ENCODE peak calls at places on chromosomes 7 and 10, in seven cellular contexts. B is H9, E is IMR-90, R is mesendoderm, W is neuronal stem cell, X is mesenchymal stem cell, S is H1. G is an unnamed sample.

GRCh38 chr10:94546616-94547175 is 1.1 kb downstream of the HELLS start:
- DNase-seq in B (no peak), E (peak), R (no peak), W (no peak), X (peak), S (no peak), G (no peak)

GRCh38 chr7:22782616-22783232 is 39.9 kb downstream of the TOMM7 start:
- DNase-seq in B (peak), E (peak), R (peak), W (peak), X (peak), S (no peak), G (peak)

GRCh38 chr10:79400567-79401004 is 44.8 kb downstream of the ZCCHC24 start:
- DNase-seq in B (peak), E (no peak), R (peak), W (no peak), X (peak), S (no peak), G (no peak)

GRCh38 chr10:75403144-75404022 is 1.8 kb upstream of the ZNF503 start:
- DNase-seq in B (peak), E (no peak), R (peak), W (peak), X (peak), S (no peak), G (no peak)

GRCh38 chr10:110794808-110795207 is 76.9 kb upstream of the PDCD4 start:
- DNase-seq in B (no peak), E (no peak), R (no peak), W (peak), X (no peak), S (no peak), G (no peak)

GRCh38 chr10:105540381-105540780 is 899.3 kb downstream of the SORCS3 start:
- DNase-seq in B (no peak), E (no peak), R (no peak), W (no peak), X (no peak), S (no peak), G (no peak)

GRCh38 chr7:10536561-10536960 is 437.1 kb upstream of the PHF14 start:
- DNase-seq in B (no peak), E (no peak), R (no peak), W (no peak), X (no peak), S (no peak), G (no peak)

GRCh38 chr10:46273506-46274477 is 13.0 kb upstream of the ANTXRL start:
- DNase-seq in B (peak), E (no peak), R (peak), W (no peak), X (no peak), S (no peak), G (no peak)

GRCh38 chr10:100826983-100827818 is 81.8 kb downstream of the PAX2 start:
- DNase-seq in B (peak), E (no peak), R (peak), W (no peak), X (no peak), S (no peak), G (no peak)

GRCh38 chr7:144824360-144824759 is 11.5 kb downstream of the TPK1 start:
- DNase-seq in B (no peak), E (peak), R (no peak), W (no peak), X (peak), S (no peak), G (no peak)

GRCh38 chr10:75106242-75106641 is 5.2 kb upstream of the SAMD8 start:
- DNase-seq in B (peak), E (no peak), R (peak), W (no peak), X (no peak), S (peak), G (no peak)

GRCh38 chr7:1510780-1511154 is 6.6 kb upstream of the INTS1 start:
- DNase-seq in B (no peak), E (no peak), R (no peak), W (no peak), X (no peak), S (no peak), G (no peak)

GRCh38 chr7:45292481-45292880 is 134.9 kb downstream of the RAMP3 start:
- DNase-seq in B (no peak), E (no peak), R (no peak), W (no peak), X (no peak), S (no peak), G (no peak)

GRCh38 chr10:132570771-132571564 is 33.4 kb downstream of the INPP5A start:
- DNase-seq in B (no peak), E (no peak), R (no peak), W (no peak), X (no peak), S (no peak), G (no peak)

GRCh38 chr10:85741626-85742300 is 624.8 kb downstream of the GRID1 start:
- DNase-seq in B (no peak), E (no peak), R (no peak), W (no peak), X (no peak), S (no peak), G (no peak)

GRCh38 chr10:93160829-93161228 is 87.1 kb downstream of the CYP26A1 start:
- DNase-seq in B (no peak), E (peak), R (no peak), W (no peak), X (peak), S (no peak), G (peak)

GRCh38 chr7:7177044-7177517 is 5.3 kb upstream of the C1GALT1 start:
- DNase-seq in B (no peak), E (peak), R (peak), W (peak), X (peak), S (no peak), G (peak)

GRCh38 chr10:100997364-100998182 is 2.0 kb upstream of the LZTS2 start:
- DNase-seq in B (peak), E (peak), R (peak), W (peak), X (peak), S (peak), G (peak)

GRCh38 chr10:24882047-24882698 is 70.2 kb downstream of the PRTFDC1 start:
- DNase-seq in B (no peak), E (peak), R (no peak), W (no peak), X (no peak), S (no peak), G (no peak)

GRCh38 chr7:132290021-132290420 is 286.2 kb downstream of the PLXNA4 start:
- DNase-seq in B (no peak), E (no peak), R (no peak), W (no peak), X (no peak), S (no peak), G (no peak)

GRCh38 chr7:137655804-137656203 is 191.0 kb downstream of the DGKI start:
- DNase-seq in B (no peak), E (no peak), R (no peak), W (no peak), X (no peak), S (no peak), G (no peak)

GRCh38 chr7:152544481-152544927 is 108.7 kb upstream of the KMT2C start:
- DNase-seq in B (peak), E (no peak), R (peak), W (no peak), X (no peak), S (peak), G (no peak)

GRCh38 chr7:30180718-30181117 is 45.9 kb downstream of the MTURN start:
- DNase-seq in B (no peak), E (no peak), R (no peak), W (no peak), X (no peak), S (no peak), G (no peak)

GRCh38 chr7:16129431-16130126 is 291.8 kb downstream of the CRPPA start:
- DNase-seq in B (no peak), E (peak), R (no peak), W (no peak), X (peak), S (no peak), G (no peak)

GRCh38 chr10:35127289-35127891 is 744 bp downstream of the CREM start:
- DNase-seq in B (no peak), E (peak), R (peak), W (peak), X (peak), S (no peak), G (peak)

GRCh38 chr10:101777857-101778145 is 1.9 kb upstream of the FGF8 start:
- DNase-seq in B (no peak), E (no peak), R (peak), W (no peak), X (peak), S (no peak), G (no peak)

GRCh38 chr10:43594944-43595589 is 11.2 kb upstream of the ZNF485 start:
- DNase-seq in B (no peak), E (peak), R (no peak), W (no peak), X (peak), S (no peak), G (no peak)

GRCh38 chr7:127119517-127119916 is 133.2 kb downstream of the GRM8 start:
- DNase-seq in B (no peak), E (no peak), R (no peak), W (no peak), X (no peak), S (no peak), G (no peak)

GRCh38 chr10:5685764-5686240 is 1.2 kb downstream of the TASOR2 start:
- DNase-seq in B (no peak), E (peak), R (no peak), W (no peak), X (peak), S (no peak), G (no peak)

DNA sequence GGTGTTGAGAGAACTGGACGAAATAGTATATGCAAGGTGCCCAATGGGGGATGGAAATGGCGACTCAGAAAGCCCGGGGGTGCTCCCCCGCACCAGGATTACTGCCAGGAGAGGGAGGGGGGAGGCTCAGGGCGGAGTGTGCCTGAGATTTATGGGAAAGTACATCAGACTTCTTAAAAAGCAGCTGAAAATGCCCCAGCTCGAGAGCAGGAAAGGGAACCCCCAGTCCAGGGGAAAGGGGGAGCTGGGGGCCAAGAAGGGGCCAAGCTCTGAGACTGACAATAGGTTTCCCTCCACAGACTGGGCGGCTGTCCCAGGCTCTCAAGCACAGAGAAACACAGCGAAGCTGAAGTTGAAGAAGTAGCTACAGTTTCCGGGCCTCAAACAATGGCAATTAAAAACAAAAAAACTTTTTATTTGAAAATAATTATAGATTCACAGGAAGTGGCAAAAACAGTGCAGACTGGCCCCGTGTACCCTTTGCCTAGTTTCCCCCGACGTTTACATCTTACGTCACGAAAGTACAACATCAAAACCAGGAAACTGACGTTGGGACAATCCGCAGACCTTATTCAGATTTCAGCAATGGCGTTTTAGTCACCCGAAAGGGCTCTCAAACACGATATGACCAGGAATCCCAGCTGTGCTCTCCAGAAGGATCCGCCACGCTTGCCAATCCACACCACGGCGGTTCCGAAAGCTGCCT is 83.9 kb upstream of the FGFR2 start:
- DNase-seq in B (no peak), E (no peak), R (no peak), W (no peak), X (no peak), S (no peak), G (no peak)
- H2AK5ac ChIP-seq in B (no peak), E (no peak), R (no peak), W (peak), X (no peak), S (no peak), G (no peak)

DNA sequence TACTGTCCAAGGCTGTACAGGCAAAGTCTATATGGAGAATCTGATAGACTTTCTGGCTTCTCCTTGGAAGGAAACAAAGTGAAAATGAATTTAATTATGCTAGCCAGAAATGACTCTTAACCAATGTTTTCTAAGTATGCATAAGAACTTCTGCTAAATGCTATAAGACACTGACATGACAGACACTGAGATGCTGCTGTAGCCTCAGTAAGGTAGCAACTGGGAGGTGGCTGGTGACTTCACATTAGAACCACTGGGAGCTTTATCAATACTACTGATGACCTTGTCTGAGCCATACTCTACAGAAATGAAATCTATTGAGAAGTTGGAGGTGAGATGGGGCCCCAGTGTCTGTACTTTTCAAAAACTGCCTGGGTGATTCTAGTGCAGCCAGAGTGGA is 188.6 kb downstream of the ZNF365 start:
- DNase-seq in B (no peak), E (no peak), R (no peak), W (no peak), X (no peak), S (no peak), G (no peak)
- H2AK5ac ChIP-seq in B (no peak), E (peak), R (no peak), W (no peak), X (no peak), S (no peak), G (no peak)

GRCh38 chr10:48951707-48952106 is 12.1 kb upstream of the LRRC18 start:
- DNase-seq in B (no peak), E (no peak), R (no peak), W (no peak), X (no peak), S (no peak), G (no peak)

GRCh38 chr10:48958598-48959200 is 19.1 kb upstream of the LRRC18 start:
- DNase-seq in B (no peak), E (no peak), R (no peak), W (no peak), X (no peak), S (no peak), G (peak)

DNA sequence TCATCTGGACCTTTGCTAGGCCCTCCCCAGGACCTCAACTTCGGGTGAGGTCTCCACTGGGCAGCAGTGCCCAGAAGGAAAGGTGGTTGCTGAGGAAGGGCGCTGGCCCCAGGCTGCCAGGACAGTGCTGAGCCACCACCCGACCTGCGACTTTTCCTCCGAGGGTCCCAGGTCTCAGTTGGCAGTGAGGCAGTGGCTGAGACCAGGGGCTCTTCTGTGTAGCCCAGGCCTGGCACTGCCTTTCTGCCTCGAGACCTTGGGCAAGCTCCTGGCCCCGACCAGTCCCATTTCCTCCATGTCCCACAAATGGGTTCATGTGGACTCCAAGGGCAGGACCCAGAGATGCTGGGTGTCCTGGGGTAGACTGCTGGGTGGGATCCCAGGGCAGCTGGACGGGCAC is 17.7 kb upstream of the LRRC18 start:
- DNase-seq in B (no peak), E (no peak), R (no peak), W (no peak), X (no peak), S (no peak), G (no peak)
- H2AK5ac ChIP-seq in B (no peak), E (no peak), R (no peak), W (peak), X (no peak), S (no peak), G (no peak)

GRCh38 chr7:85699482-85699881 is 512.6 kb upstream of the SEMA3D start:
- DNase-seq in B (no peak), E (no peak), R (no peak), W (no peak), X (no peak), S (no peak), G (no peak)

GRCh38 chr7:85710960-85711359 is 524.1 kb upstream of the SEMA3D start:
- DNase-seq in B (no peak), E (no peak), R (no peak), W (no peak), X (no peak), S (no peak), G (no peak)

GRCh38 chr7:85702348-85702747 is 515.5 kb upstream of the SEMA3D start:
- DNase-seq in B (no peak), E (no peak), R (no peak), W (no peak), X (no peak), S (no peak), G (no peak)

DNA sequence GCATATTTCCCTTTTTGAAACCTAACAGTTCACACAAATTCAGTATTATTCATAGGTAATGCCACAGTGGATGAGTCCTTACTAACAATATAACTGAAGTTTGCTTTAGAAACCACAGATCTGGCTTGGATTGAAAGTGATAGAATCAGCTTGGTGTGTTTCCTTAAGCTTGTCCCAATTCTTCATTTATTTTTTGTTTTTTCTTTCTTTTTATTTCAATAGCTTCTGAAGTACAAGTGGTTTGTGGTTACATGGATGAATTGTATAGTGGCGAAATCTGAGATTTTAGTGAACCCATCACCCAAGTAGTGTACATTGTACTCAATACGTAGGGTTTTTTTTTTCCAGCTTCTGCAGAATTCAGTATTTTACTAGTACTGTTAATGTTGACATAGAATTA is 518.2 kb upstream of the SEMA3D start:
- DNase-seq in B (no peak), E (no peak), R (no peak), W (no peak), X (no peak), S (no peak), G (no peak)
- H2AK5ac ChIP-seq in B (no peak), E (no peak), R (no peak), W (no peak), X (no peak), S (no peak), G (no peak)

GRCh38 chr10:96043895-96044580 is 655 bp downstream of the CCNJ start:
- DNase-seq in B (peak), E (peak), R (peak), W (peak), X (peak), S (no peak), G (peak)

GRCh38 chr10:96034625-96035024 is 8.8 kb upstream of the CCNJ start:
- DNase-seq in B (no peak), E (no peak), R (no peak), W (no peak), X (no peak), S (no peak), G (no peak)

GRCh38 chr10:96043157-96043894 is at the start of gene CCNJ:
- DNase-seq in B (peak), E (peak), R (peak), W (peak), X (peak), S (peak), G (peak)

GRCh38 chr10:96041146-96041545 is 2.2 kb upstream of the CCNJ start:
- DNase-seq in B (no peak), E (no peak), R (no peak), W (no peak), X (no peak), S (no peak), G (peak)

DNA sequence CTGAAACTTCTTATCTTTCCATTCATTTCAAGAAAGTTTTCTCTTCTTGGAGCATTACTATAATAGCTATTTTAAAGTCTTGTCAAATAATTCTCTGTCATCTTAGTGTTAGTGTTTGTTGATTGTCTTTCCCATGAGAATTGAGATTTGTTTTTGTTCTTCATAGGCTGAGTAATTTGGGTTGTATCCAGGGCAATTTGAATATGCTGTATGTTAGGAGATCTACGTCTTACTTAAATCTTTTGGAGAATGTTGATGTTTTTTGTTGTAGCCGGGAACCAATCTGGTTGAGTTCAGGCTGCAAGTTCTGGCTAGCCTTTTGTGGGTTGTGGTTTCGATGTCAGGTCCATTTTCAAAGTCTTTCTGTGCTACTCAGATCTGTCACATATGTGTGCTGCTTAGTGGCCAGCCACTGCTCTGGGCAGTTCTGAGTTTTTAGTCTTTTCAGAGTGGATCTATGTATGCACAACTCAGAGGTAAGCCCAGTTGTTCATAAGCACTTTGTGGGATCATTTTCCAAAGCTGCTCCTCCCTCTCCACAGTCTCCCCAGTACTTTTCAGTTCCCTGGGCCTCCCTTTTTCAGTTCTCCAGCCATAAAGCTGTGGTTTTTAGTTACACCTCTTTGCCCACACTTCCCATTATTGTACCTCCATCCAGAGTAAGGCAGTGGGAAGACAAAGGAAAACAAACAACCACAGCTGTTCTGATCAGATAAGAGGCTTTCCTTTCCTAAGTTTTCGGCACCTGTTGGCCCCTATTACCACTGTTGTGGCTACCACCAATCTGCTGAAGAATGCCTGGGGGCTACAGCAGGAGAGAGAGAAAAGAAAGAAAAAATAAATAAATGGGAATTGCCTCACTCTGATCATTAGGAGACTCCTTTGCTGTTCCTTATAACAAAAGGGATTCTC is 4.7 kb upstream of the CCNJ start:
- DNase-seq in B (no peak), E (no peak), R (no peak), W (no peak), X (no peak), S (no peak), G (no peak)
- H2AK5ac ChIP-seq in B (no peak), E (no peak), R (no peak), W (no peak), X (no peak), S (no peak), G (no peak)

G was measured in trophoblast cell.